ENCODE peak calls at places on chromosomes 5 and 9, in five cellular contexts. One of them, this sample, is unnamed.

GRCh38 chr9:77194423-77194822 is 17.1 kb downstream of the VPS13A start:
- DNase-seq in RWPE1: no peak
- DNase-seq in AG04449: no peak
- DNase-seq in nephron progenitor cell: no peak
- DNase-seq in CD4-positive, alpha-beta T cell: no peak
- DNase-seq in this sample: no peak

GRCh38 chr5:145204741-145205140 is 630.4 kb downstream of the PRELID2 start:
- DNase-seq in RWPE1: no peak
- DNase-seq in AG04449: no peak
- DNase-seq in nephron progenitor cell: no peak
- DNase-seq in CD4-positive, alpha-beta T cell: no peak
- DNase-seq in this sample: no peak

GRCh38 chr9:107883496-107884120 is 394.0 kb upstream of the KLF4 start:
- DNase-seq in RWPE1: no peak
- DNase-seq in AG04449: no peak
- DNase-seq in nephron progenitor cell: no peak
- DNase-seq in CD4-positive, alpha-beta T cell: no peak
- DNase-seq in this sample: no peak

GRCh38 chr5:75185763-75186162 is 50.9 kb downstream of the ANKRD31 start:
- DNase-seq in RWPE1: peak
- DNase-seq in AG04449: no peak
- DNase-seq in nephron progenitor cell: no peak
- DNase-seq in CD4-positive, alpha-beta T cell: no peak
- DNase-seq in this sample: no peak

GRCh38 chr5:1524799-1525623 is 1.3 kb upstream of the LPCAT1 start:
- DNase-seq in RWPE1: no peak
- DNase-seq in AG04449: no peak
- DNase-seq in nephron progenitor cell: no peak
- DNase-seq in CD4-positive, alpha-beta T cell: no peak
- DNase-seq in this sample: peak

GRCh38 chr5:134503088-134503936 is 22.2 kb upstream of the JADE2 start:
- DNase-seq in RWPE1: peak
- DNase-seq in AG04449: peak
- DNase-seq in nephron progenitor cell: no peak
- DNase-seq in CD4-positive, alpha-beta T cell: peak
- DNase-seq in this sample: peak

GRCh38 chr9:83061036-83061435 is 1.9 kb downstream of the RASEF start:
- DNase-seq in RWPE1: peak
- DNase-seq in AG04449: no peak
- DNase-seq in nephron progenitor cell: no peak
- DNase-seq in CD4-positive, alpha-beta T cell: no peak
- DNase-seq in this sample: no peak

GRCh38 chr5:6556089-6556801 is 76.6 kb downstream of the NSUN2 start:
- DNase-seq in RWPE1: no peak
- DNase-seq in AG04449: no peak
- DNase-seq in nephron progenitor cell: no peak
- DNase-seq in CD4-positive, alpha-beta T cell: no peak
- DNase-seq in this sample: no peak

GRCh38 chr5:140075371-140075770 is 32.3 kb upstream of the NRG2 start:
- DNase-seq in RWPE1: peak
- DNase-seq in AG04449: no peak
- DNase-seq in nephron progenitor cell: no peak
- DNase-seq in CD4-positive, alpha-beta T cell: no peak
- DNase-seq in this sample: no peak

DNA sequence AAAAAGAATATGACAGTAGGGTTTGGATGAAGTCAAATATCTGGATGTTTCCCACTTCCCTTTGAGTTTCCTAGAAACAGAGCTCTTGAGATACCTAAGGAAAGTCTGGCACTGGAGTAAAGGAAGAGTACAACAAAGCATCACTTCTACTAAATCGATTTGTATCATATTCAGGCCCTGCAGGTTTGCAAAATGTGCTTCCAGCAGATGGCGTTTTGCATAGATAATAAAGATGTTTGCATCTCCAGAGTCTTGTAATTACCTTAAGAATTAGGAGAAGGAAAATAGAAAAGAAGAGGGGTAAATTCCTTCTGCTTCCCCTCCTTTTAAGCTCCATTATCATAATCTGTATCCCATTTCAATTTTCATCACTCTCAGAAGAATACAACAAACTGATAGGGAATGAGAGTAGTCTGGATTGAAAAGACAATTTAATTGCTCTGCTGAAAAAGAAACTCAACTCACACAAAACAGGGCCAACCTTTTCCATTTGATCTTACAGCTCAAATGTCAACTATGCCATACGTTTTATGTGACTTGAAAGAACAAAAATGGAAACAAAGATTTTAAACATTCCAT is 380.4 kb downstream of the PTPRD start:
- DNase-seq in RWPE1: no peak
- DNase-seq in AG04449: no peak
- DNase-seq in nephron progenitor cell: no peak
- DNase-seq in CD4-positive, alpha-beta T cell: no peak
- DNase-seq in this sample: no peak
- TF ChIP-seq CTCF in RWPE1: peak
- TF ChIP-seq CTCF in AG04449: no peak
- TF ChIP-seq CTCF in nephron progenitor cell: no peak
- TF ChIP-seq CTCF in CD4-positive, alpha-beta T cell: no peak
- TF ChIP-seq CTCF in this sample: no peak

GRCh38 chr5:146490089-146490843 is 25.7 kb downstream of the GPR151 start:
- DNase-seq in RWPE1: no peak
- DNase-seq in AG04449: peak
- DNase-seq in nephron progenitor cell: no peak
- DNase-seq in CD4-positive, alpha-beta T cell: no peak
- DNase-seq in this sample: no peak
- TF ChIP-seq CTCF in RWPE1: no peak
- TF ChIP-seq CTCF in AG04449: no peak
- TF ChIP-seq CTCF in nephron progenitor cell: no peak
- TF ChIP-seq CTCF in CD4-positive, alpha-beta T cell: no peak
- TF ChIP-seq CTCF in this sample: no peak

GRCh38 chr5:135551593-135552447 is 16.1 kb upstream of the NEUROG1 start:
- DNase-seq in RWPE1: peak
- DNase-seq in AG04449: no peak
- DNase-seq in nephron progenitor cell: peak
- DNase-seq in CD4-positive, alpha-beta T cell: peak
- DNase-seq in this sample: peak

GRCh38 chr5:135555530-135555929 is 19.8 kb upstream of the NEUROG1 start:
- DNase-seq in RWPE1: no peak
- DNase-seq in AG04449: no peak
- DNase-seq in nephron progenitor cell: no peak
- DNase-seq in CD4-positive, alpha-beta T cell: no peak
- DNase-seq in this sample: no peak

GRCh38 chr5:135549413-135549812 is 13.6 kb upstream of the NEUROG1 start:
- DNase-seq in RWPE1: no peak
- DNase-seq in AG04449: no peak
- DNase-seq in nephron progenitor cell: no peak
- DNase-seq in CD4-positive, alpha-beta T cell: no peak
- DNase-seq in this sample: no peak

GRCh38 chr5:135557034-135557838 is 21.5 kb upstream of the NEUROG1 start:
- DNase-seq in RWPE1: no peak
- DNase-seq in AG04449: no peak
- DNase-seq in nephron progenitor cell: no peak
- DNase-seq in CD4-positive, alpha-beta T cell: no peak
- DNase-seq in this sample: no peak

GRCh38 chr5:135553688-135554462 is 18.1 kb upstream of the NEUROG1 start:
- DNase-seq in RWPE1: peak
- DNase-seq in AG04449: no peak
- DNase-seq in nephron progenitor cell: peak
- DNase-seq in CD4-positive, alpha-beta T cell: no peak
- DNase-seq in this sample: peak
- TF ChIP-seq CTCF in RWPE1: peak
- TF ChIP-seq CTCF in AG04449: peak
- TF ChIP-seq CTCF in nephron progenitor cell: peak
- TF ChIP-seq CTCF in CD4-positive, alpha-beta T cell: no peak
- TF ChIP-seq CTCF in this sample: no peak

GRCh38 chr5:14364096-14364495 is 217.5 kb upstream of the OTULINL start:
- DNase-seq in RWPE1: no peak
- DNase-seq in AG04449: no peak
- DNase-seq in nephron progenitor cell: no peak
- DNase-seq in CD4-positive, alpha-beta T cell: no peak
- DNase-seq in this sample: no peak
- TF ChIP-seq CTCF in RWPE1: no peak
- TF ChIP-seq CTCF in AG04449: no peak
- TF ChIP-seq CTCF in nephron progenitor cell: no peak
- TF ChIP-seq CTCF in CD4-positive, alpha-beta T cell: peak
- TF ChIP-seq CTCF in this sample: no peak

GRCh38 chr5:26625099-26625498 is 413.3 kb downstream of the CDH9 start:
- DNase-seq in RWPE1: no peak
- DNase-seq in AG04449: no peak
- DNase-seq in nephron progenitor cell: no peak
- DNase-seq in CD4-positive, alpha-beta T cell: no peak
- DNase-seq in this sample: no peak
- TF ChIP-seq CTCF in RWPE1: no peak
- TF ChIP-seq CTCF in AG04449: no peak
- TF ChIP-seq CTCF in nephron progenitor cell: no peak
- TF ChIP-seq CTCF in CD4-positive, alpha-beta T cell: no peak
- TF ChIP-seq CTCF in this sample: no peak

DNA sequence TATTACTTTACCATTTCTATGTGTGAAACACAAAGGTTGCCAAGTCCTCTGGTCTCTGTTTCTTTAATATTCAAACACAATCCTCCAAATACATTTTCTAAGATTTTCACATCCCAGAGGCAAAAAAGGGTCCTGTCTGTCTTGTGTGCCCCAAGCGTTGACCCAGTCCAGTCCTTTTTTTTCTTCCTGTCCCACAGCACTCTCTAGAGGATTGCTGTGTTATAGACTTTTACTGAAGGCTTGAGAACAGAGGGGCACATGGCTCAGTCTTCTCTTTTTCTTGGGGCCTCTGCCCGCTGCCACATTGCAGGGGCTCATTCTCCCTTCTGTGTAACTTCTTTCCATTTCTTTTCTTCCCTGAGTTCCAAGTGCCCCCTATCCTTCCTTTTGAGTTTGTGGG is 78.6 kb upstream of the SLC28A3 start:
- DNase-seq in RWPE1: no peak
- DNase-seq in AG04449: no peak
- DNase-seq in nephron progenitor cell: no peak
- DNase-seq in CD4-positive, alpha-beta T cell: no peak
- DNase-seq in this sample: no peak
- TF ChIP-seq CTCF in RWPE1: no peak
- TF ChIP-seq CTCF in AG04449: no peak
- TF ChIP-seq CTCF in nephron progenitor cell: peak
- TF ChIP-seq CTCF in CD4-positive, alpha-beta T cell: no peak
- TF ChIP-seq CTCF in this sample: no peak

DNA sequence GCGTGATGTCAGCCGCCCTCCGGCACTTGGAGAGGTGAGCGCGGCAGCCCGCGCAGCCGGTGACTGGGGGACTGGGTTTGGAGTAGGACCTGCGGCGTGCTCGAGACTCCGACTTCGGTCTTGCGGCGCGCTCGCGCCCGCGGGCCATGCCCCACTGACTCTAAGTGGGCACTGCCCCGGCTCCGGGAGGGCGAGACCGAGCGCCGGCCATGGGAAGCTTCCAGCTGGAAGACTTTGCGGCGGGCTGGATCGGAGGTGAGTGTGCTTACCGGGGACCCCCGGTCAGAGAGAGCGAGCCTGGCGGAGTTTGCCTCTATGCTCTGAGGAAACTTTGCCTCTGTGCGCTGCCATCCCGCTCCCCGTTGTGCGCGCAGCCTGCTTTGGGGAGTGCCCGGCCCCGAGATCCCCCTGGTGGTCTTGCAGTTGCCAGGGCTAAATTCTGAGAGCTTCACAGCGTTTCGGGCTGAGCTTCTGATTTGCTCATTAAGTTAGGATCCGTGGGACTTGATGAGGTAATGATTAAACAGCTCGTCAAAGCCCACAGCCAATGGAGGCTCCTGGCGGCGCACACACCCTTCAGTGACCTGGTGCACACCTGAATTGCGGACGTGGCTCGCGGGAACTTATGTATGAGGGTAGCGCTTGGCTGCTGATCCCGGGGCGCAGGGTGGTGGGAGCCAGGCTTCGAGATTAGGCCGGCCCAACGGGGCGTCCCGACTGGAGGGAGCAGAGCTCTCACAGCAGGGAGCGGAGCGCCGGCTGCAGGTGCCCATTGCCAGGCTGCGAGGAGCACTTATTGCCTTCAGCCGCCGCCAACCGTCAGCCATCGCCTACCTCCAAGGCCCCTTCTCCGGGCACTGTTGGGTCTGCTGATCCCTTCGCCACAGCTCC is at the start of gene SLC25A48:
- DNase-seq in RWPE1: peak
- DNase-seq in AG04449: no peak
- DNase-seq in nephron progenitor cell: peak
- DNase-seq in CD4-positive, alpha-beta T cell: no peak
- DNase-seq in this sample: peak
- TF ChIP-seq CTCF in RWPE1: peak
- TF ChIP-seq CTCF in AG04449: no peak
- TF ChIP-seq CTCF in nephron progenitor cell: peak
- TF ChIP-seq CTCF in CD4-positive, alpha-beta T cell: no peak
- TF ChIP-seq CTCF in this sample: peak

DNA sequence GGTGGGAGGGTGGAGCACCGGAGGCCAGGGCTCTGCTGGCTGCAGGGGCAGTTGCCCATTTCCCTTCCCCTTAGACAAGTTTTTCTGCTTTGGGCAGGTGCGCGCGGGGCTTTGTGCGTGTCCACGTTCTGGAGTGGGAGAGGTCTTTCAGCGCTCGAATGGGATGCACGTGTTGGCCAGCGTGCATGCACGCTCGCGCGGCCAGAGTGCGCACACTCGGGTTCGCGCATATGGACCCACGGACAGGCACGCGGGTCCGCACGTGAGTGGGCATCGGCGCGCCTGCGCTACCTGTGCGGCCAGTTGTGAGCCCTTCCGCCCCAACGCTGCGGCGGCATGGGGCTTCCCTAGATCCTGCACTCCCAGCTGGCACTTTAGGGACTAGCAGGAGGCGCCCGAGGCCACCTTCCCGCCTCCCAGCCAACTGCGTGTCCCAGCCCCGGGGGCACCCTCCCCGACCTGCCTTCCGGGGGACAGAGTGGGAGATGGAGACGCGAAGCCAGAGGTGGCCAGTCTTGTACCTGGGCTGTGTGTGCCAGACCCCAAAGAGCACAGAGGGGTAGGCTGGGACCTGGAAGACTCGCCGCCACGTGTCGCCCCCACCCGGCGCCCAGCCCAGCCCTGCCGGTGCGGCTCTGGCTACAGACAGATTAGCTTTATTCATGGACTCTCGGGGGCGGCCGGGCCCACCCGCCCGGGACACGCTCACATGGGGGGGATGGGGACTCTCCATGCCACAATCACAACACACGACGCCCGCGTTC is 9.8 kb upstream of the GPRIN1 start:
- DNase-seq in RWPE1: no peak
- DNase-seq in AG04449: no peak
- DNase-seq in nephron progenitor cell: no peak
- DNase-seq in CD4-positive, alpha-beta T cell: no peak
- DNase-seq in this sample: peak
- TF ChIP-seq CTCF in RWPE1: no peak
- TF ChIP-seq CTCF in AG04449: no peak
- TF ChIP-seq CTCF in nephron progenitor cell: no peak
- TF ChIP-seq CTCF in CD4-positive, alpha-beta T cell: peak
- TF ChIP-seq CTCF in this sample: no peak

This sample was measured in WTC11.